ENCODE peak calls at places on chromosomes 2 and 18, in seven cellular contexts. P is H1, Q is IMR-90, M is GM12878, W is fibroblast of lung, A is HepG2, G is K562. R is an unnamed sample.

GRCh38 chr2:168573128-168573903 is 117.2 kb downstream of the CERS6 start:
- DNase-seq in P (no peak), W (no peak), M (no peak), A (no peak), Q (peak), G (no peak), R (no peak)

GRCh38 chr2:112821142-112821541 is 15.4 kb downstream of the IL1B start:
- DNase-seq in P (no peak), A (no peak), Q (no peak), M (no peak), W (peak), G (no peak), R (peak)

GRCh38 chr2:189298481-189298880 is 118.9 kb upstream of the COL5A2 start:
- DNase-seq in W (peak), P (no peak), M (no peak), Q (peak), G (no peak), A (no peak), R (no peak)

GRCh38 chr2:152359573-152360363 is 24.8 kb downstream of the FMNL2 start:
- DNase-seq in A (peak), W (peak), Q (peak), G (no peak), M (no peak), P (no peak), R (no peak)

GRCh38 chr2:33810046-33810835 is 211.1 kb upstream of the FAM98A start:
- DNase-seq in Q (no peak), W (peak), A (no peak), M (no peak), P (no peak), G (no peak), R (no peak)

GRCh38 chr18:12394428-12394827 is 13.3 kb upstream of the PRELID3A start:
- DNase-seq in A (no peak), Q (no peak), G (no peak), W (no peak), M (no peak), P (peak), R (peak)

GRCh38 chr18:8754995-8755955 is 49.9 kb downstream of the MTCL1 start:
- DNase-seq in Q (peak), G (no peak), M (peak), P (no peak), A (no peak), W (peak), R (no peak)

GRCh38 chr2:157164891-157165290 is 92.6 kb upstream of the GALNT5 start:
- DNase-seq in W (no peak), G (no peak), P (no peak), A (no peak), Q (no peak), M (no peak), R (no peak)

GRCh38 chr18:3256693-3257626 is 5.0 kb upstream of the MYL12B start:
- DNase-seq in A (peak), M (no peak), W (peak), G (no peak), Q (peak), P (no peak), R (no peak)

GRCh38 chr2:239600650-239601049 is 199.8 kb upstream of the HDAC4 start:
- DNase-seq in G (no peak), W (no peak), P (no peak), Q (no peak), A (no peak), M (no peak), R (peak)

GRCh38 chr2:239881561-239882320 is 143.4 kb downstream of the NDUFA10 start:
- DNase-seq in M (no peak), W (peak), G (no peak), Q (no peak), P (no peak), A (no peak), R (no peak)

GRCh38 chr18:11749305-11749704 is 60.2 kb downstream of the GNAL start:
- DNase-seq in G (no peak), W (no peak), P (no peak), A (no peak), M (no peak), Q (no peak), R (no peak)

GRCh38 chr2:182717451-182718215 is 1.6 kb downstream of the DNAJC10 start:
- DNase-seq in W (no peak), M (no peak), A (no peak), P (no peak), Q (no peak), G (no peak), R (no peak)

GRCh38 chr18:63267990-63268721 is 51.4 kb downstream of the BCL2 start:
- DNase-seq in Q (no peak), P (no peak), A (no peak), M (no peak), G (no peak), W (peak), R (no peak)

GRCh38 chr18:49892148-49892924 is 79.0 kb upstream of the ACAA2 start:
- DNase-seq in M (no peak), G (no peak), Q (peak), W (peak), P (no peak), A (peak), R (no peak)

GRCh38 chr2:187215576-187216240 is 232.3 kb downstream of the CALCRL start:
- DNase-seq in W (peak), M (no peak), A (no peak), P (no peak), Q (no peak), G (no peak), R (no peak)

DNA sequence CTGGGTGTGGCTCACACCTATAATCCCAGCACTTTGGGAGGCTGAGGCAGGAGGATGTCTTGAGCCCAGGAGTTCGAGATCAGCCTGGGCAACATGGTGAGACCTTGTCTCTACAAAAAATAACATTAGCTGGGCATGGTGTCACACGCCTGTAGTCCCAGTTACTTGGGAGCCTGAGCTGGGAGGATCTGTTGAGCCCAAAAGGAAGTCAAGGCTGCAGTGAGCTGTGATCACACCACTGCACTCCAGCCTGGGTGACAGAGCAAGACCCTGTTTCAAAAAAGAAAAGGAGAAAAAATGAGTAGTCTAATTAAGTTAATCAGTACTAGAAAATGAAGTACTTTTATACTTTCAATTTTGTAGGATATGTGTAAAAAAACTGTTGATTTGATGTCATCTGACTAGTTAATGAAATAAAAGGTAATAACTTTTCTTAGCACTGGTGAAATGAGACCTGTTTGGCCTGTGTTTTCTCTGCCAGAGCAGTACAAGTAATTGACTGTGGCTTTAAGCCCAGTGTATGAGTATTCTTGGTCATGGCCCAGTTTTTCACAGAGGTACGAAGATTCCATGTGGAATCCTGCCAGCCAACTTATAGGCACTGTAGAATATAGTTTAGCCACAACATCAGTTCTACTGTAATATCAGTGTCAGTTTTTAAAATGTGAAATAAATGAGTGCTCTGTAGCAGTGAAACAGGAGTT is 35.8 kb downstream of the MFSD6 start:
- DNase-seq in A (no peak), Q (peak), G (no peak), W (peak), M (no peak), P (no peak), R (no peak)
- H3K4me3 ChIP-seq in A (no peak), Q (no peak), G (no peak), W (no peak), M (no peak), P (no peak), R (no peak)

GRCh38 chr2:160353166-160353565 is 140.4 kb downstream of the RBMS1 start:
- DNase-seq in Q (no peak), G (no peak), P (no peak), A (no peak), W (no peak), M (no peak), R (no peak)
- TF ChIP-seq CTCF in Q (no peak), G (peak), P (no peak), A (peak), W (no peak), M (peak), R (peak)

DNA sequence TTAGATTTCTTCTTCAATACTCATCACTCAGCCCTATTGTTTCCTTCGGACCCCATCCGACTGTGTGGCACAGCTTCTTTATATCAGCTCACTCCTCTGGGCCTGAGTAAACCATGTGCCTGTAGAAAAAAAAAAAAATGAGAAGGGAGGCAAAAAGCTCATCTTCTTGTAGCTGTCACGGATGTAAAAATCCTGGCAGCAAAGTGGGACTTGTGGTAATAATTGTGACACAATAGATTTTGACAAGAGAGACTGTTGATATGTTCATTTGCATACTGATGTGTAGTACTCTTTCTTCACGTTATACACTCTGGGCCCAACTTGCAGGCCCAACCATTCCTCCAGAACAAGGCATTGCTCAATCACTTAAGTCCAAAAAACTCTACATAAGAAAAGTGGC is 270.0 kb upstream of the SMIM21 start:
- DNase-seq in Q (no peak), G (no peak), M (no peak), A (no peak), P (no peak), W (no peak), R (no peak)
- H3K9ac ChIP-seq in Q (no peak), G (no peak), M (no peak), A (no peak), P (no peak), W (no peak), R (no peak)

GRCh38 chr2:221676566-221677172 is 104.6 kb upstream of the EPHA4 start:
- DNase-seq in G (no peak), W (peak), M (no peak), P (no peak), A (no peak), Q (peak), R (no peak)

GRCh38 chr2:221675509-221675908 is 103.4 kb upstream of the EPHA4 start:
- DNase-seq in M (no peak), P (no peak), Q (no peak), A (no peak), W (no peak), G (no peak), R (no peak)

GRCh38 chr2:221673248-221673647 is 101.1 kb upstream of the EPHA4 start:
- DNase-seq in A (no peak), W (peak), G (no peak), P (no peak), M (no peak), Q (no peak), R (no peak)

GRCh38 chr2:221671515-221671914 is 99.4 kb upstream of the EPHA4 start:
- DNase-seq in P (no peak), G (no peak), A (no peak), W (peak), M (no peak), Q (peak), R (no peak)

GRCh38 chr2:221674446-221674845 is 102.3 kb upstream of the EPHA4 start:
- DNase-seq in G (no peak), W (peak), M (no peak), A (no peak), P (no peak), Q (no peak), R (no peak)
- H3K4me3 ChIP-seq in G (no peak), W (no peak), M (no peak), A (no peak), P (no peak), Q (no peak), R (no peak)

GRCh38 chr2:230678018-230678417 is 34.6 kb upstream of the CAB39 start:
- DNase-seq in P (no peak), A (no peak), G (no peak), Q (no peak), W (no peak), M (no peak), R (peak)

GRCh38 chr2:230677182-230677946 is 35.3 kb upstream of the CAB39 start:
- DNase-seq in Q (peak), M (no peak), P (no peak), W (peak), G (no peak), A (no peak), R (peak)

GRCh38 chr2:230678451-230678850 is 34.2 kb upstream of the CAB39 start:
- DNase-seq in A (no peak), W (no peak), M (no peak), G (no peak), Q (no peak), P (no peak), R (no peak)

GRCh38 chr2:230682546-230682945 is 30.1 kb upstream of the CAB39 start:
- DNase-seq in P (no peak), G (no peak), W (no peak), M (no peak), A (no peak), Q (no peak), R (no peak)

DNA sequence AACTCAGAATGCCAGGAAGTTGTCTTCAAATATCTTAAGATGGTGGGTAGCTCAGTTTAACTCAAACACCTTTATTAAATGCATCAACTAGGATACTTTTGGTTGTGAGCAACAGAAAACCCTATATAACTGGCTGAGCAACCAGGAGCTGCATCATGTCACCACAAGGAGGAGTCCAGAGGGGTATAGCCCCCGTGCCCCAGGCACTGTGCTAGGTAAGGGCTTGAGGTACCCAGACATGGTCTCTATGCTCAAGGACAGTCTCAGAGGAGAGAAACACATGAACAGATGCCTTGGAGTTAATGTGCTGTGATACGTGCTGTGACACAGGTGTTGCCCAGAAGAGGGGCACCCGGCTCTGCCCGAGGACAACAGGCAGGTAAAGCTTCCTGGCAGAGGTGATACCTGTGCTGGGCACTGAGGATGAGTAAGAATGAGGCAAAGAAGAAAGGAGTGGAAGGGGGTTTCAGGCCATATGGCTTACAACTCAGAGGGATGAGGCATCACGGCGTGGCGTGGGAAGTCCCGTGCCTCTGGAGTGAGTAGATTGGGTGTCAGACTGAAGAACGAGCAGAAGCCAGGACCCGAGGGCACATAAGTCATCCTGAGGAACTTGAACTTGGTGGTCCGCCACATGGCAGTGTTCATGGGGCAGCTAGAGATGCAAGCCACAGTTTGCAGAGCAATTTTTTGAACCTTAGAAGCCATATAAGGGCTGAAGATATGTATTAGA is 32.0 kb upstream of the CAB39 start:
- DNase-seq in A (no peak), Q (peak), G (no peak), M (no peak), W (peak), P (no peak), R (peak)
- TF ChIP-seq CTCF in A (peak), Q (no peak), G (no peak), M (no peak), W (no peak), P (peak), R (peak)

DNA sequence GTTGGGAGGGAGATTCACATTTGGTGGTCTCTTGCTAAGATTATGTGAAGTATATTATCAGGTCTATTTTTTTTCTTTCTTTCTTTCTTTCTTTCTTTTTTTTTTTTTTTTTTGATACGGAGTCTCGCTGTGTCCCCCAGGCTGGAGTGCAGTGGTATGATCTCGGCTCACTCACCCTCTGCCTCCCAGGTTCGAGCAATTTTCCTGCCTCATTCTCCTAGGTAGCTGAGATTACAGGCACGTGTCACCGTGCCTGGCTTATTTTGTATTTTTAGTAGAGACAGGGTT is 9.8 kb downstream of the TET3 start:
- DNase-seq in Q (no peak), A (no peak), P (no peak), W (no peak), G (no peak), M (no peak), R (no peak)
- H3K9ac ChIP-seq in Q (no peak), A (no peak), P (no peak), W (no peak), G (no peak), M (no peak), R (no peak)

GRCh38 chr2:170118641-170119040 is 59.3 kb upstream of the MYO3B start:
- DNase-seq in A (no peak), P (no peak), M (no peak), G (no peak), W (no peak), Q (no peak), R (no peak)
- H3K4me3 ChIP-seq in A (no peak), P (no peak), M (no peak), G (no peak), W (no peak), Q (no peak), R (peak)

GRCh38 chr2:42077343-42077742 is 29.5 kb downstream of the PKDCC start:
- DNase-seq in W (no peak), P (no peak), Q (no peak), A (no peak), G (no peak), M (no peak), R (peak)
- TF ChIP-seq CTCF in W (peak), P (peak), Q (no peak), A (peak), G (peak), M (peak), R (peak)

GRCh38 chr2:54725343-54726099 is 2.1 kb downstream of the EML6 start:
- DNase-seq in A (no peak), W (no peak), Q (no peak), M (no peak), G (no peak), P (no peak), R (no peak)

GRCh38 chr2:54728669-54729120 is 5.2 kb downstream of the EML6 start:
- DNase-seq in P (no peak), A (peak), W (peak), G (no peak), M (no peak), Q (peak), R (no peak)

GRCh38 chr2:54724560-54725342 is 1.3 kb downstream of the EML6 start:
- DNase-seq in W (peak), P (peak), Q (no peak), G (peak), M (no peak), A (no peak), R (peak)

GRCh38 chr2:54726940-54727339 is 3.5 kb downstream of the EML6 start:
- DNase-seq in M (no peak), W (no peak), G (no peak), P (no peak), A (no peak), Q (no peak), R (no peak)

DNA sequence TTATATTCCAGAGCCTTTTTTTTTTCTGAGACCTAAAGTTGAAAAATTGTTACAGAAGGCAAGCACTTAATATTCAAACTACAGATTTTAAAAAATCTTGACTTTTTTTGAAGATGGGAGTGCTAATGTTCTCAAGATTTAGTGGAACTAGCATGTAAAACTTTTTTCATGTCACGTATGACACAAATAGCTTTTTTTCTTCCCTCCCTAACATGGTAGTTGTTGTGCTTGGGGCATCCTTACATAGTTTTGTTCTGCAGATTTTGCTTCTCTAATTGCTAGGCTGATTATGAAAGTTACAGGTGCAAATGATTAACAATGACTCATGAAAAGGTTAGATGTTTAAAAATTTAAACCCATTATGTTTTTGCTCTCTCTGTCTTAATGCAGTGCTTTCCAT is 3.0 kb downstream of the EML6 start:
- DNase-seq in P (no peak), W (no peak), A (no peak), G (no peak), Q (no peak), M (no peak), R (no peak)
- H3K9ac ChIP-seq in P (no peak), W (no peak), A (no peak), G (no peak), Q (no peak), M (no peak), R (no peak)

GRCh38 chr2:38070438-38070837 is 5.5 kb downstream of the CYP1B1 start:
- DNase-seq in A (no peak), Q (no peak), M (no peak), P (no peak), W (no peak), G (no peak), R (no peak)
- H3K4me3 ChIP-seq in A (no peak), Q (no peak), M (peak), P (no peak), W (no peak), G (no peak), R (no peak)

R was measured in endodermal cell.